ENCODE peak calls at places on chromosomes 1 and 21, in four cellular contexts. B is HepG2, W is GM12878, T is K562. X is an unnamed sample.

GRCh38 chr1:21383785-21384401 is 56.0 kb upstream of the NBPF3 start:
- DNase-seq in T (no peak), W (peak), B (no peak), X (no peak)

GRCh38 chr1:180246579-180246978 is 16.5 kb downstream of the LHX4 start:
- DNase-seq in W (no peak), T (peak), B (no peak), X (no peak)

GRCh38 chr1:217453816-217454215 is 177.1 kb downstream of the GPATCH2 start:
- DNase-seq in W (no peak), B (no peak), T (no peak), X (peak)

GRCh38 chr1:244305776-244306341 is 145.8 kb downstream of the ADSS2 start:
- DNase-seq in W (no peak), T (no peak), B (no peak), X (no peak)

GRCh38 chr1:16156848-16157495 is 1.1 kb upstream of the EPHA2 start:
- DNase-seq in T (no peak), B (peak), W (no peak), X (no peak)

GRCh38 chr1:103790172-103790571 is 40.5 kb downstream of the AMY1C start:
- DNase-seq in T (no peak), B (no peak), W (no peak), X (no peak)

GRCh38 chr1:153404768-153405167 is 11.6 kb upstream of the S100A7A start:
- DNase-seq in B (peak), T (peak), W (no peak), X (peak)

GRCh38 chr1:185075476-185075875 is 30.1 kb downstream of the RNF2 start:
- DNase-seq in T (no peak), W (no peak), B (no peak), X (no peak)

GRCh38 chr1:229947968-229948367 is 119.1 kb upstream of the GALNT2 start:
- DNase-seq in B (no peak), T (no peak), W (no peak), X (no peak)

GRCh38 chr1:39899611-39900538 is 1.8 kb downstream of the MYCL start:
- DNase-seq in B (no peak), T (no peak), W (no peak), X (no peak)

GRCh38 chr1:3409737-3410434 is 44.6 kb upstream of the ARHGEF16 start:
- DNase-seq in T (no peak), B (peak), W (no peak), X (peak)

GRCh38 chr1:222697858-222698257 is 14.4 kb downstream of the AIDA start:
- DNase-seq in W (no peak), B (no peak), T (no peak), X (no peak)

GRCh38 chr1:20150326-20150705 is 11.2 kb downstream of the PLA2G2F start:
- DNase-seq in T (no peak), W (no peak), B (no peak), X (no peak)

GRCh38 chr1:24112381-24113169 is 640 bp upstream of the MYOM3 start:
- DNase-seq in T (peak), B (peak), W (no peak), X (peak)
- TF ChIP-seq JUNB in T (no peak), B (no peak), W (no peak), X (no peak)

GRCh38 chr1:152048641-152048970 is 11.8 kb upstream of the S100A11 start:
- DNase-seq in B (no peak), W (no peak), T (no peak), X (no peak)

GRCh38 chr1:152053375-152053774 is 16.6 kb upstream of the S100A11 start:
- DNase-seq in B (no peak), T (no peak), W (no peak), X (peak)

GRCh38 chr1:152052606-152053005 is 15.8 kb upstream of the S100A11 start:
- DNase-seq in B (peak), W (no peak), T (peak), X (peak)

GRCh38 chr1:152049291-152050073 is 12.7 kb upstream of the S100A11 start:
- DNase-seq in T (no peak), B (no peak), W (no peak), X (no peak)

GRCh38 chr1:152050886-152051764 is 14.3 kb upstream of the S100A11 start:
- DNase-seq in T (no peak), W (no peak), B (no peak), X (peak)
- TF ChIP-seq POLR2AphosphoS5 in T (no peak), W (no peak), B (no peak), X (no peak)

DNA sequence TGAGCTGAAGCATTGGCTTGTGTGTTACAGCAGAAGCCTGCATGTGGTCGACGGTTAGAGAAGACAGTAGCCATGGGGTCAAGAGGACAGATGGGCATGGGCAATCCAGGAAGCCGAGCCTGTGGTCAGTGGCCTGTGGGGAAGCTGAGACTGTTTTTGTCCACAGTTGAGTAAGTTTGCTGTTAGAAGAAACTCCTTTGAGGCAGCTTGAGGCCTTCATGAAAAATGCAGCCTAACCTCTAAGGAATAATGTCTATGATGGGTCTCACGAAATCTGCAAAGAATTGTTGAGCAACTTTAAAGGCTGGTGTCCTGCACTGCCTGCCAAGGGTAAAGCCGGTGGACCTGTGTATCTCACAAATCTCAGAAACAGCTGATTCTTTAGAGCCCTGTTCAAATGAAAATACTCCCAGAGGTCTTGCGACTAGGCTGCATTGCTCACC is 322.4 kb downstream of the SETD4 start:
- DNase-seq in T (no peak), B (no peak), W (no peak), X (no peak)
- TF ChIP-seq JUNB in T (no peak), B (no peak), W (no peak), X (no peak)

DNA sequence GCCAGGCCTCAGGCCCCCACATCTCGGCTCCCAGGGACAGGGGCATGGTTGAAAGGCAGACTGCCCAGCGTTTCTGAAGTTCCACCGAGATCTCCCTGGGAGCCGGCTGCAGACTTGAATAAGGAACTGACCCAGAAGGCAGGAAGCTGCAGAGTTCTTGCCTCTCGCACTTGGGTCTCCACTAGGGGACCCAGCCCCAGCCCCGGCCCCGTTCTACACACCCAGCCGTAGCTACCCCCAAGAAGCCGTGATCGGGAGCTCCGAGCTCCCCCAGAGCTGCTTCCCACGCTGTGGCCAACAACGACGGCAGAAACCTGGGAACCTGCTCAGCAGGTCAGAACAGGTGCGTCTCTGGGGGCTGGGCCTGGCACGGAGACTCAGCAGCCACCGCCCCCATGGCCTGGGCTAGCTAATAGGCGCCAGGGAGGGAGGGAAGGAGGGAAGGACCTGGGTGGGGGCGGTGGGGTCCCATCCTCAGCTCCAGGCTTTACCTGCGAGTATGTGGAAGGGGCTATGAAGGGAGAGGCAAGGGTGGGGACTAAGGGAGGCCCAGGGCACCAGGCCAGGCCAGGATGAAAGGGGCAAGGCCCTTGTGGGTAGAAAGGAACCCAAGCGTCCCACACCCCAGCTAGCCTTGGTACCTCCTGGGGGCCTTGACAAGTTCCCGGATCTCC is at the start of gene NECTIN4:
- DNase-seq in W (no peak), B (no peak), T (no peak), X (peak)
- TF ChIP-seq POLR2AphosphoS5 in W (no peak), B (no peak), T (no peak), X (no peak)